ENCODE peak calls at places on chromosome 19, in four cellular contexts. U is GM12892; Y is stimulated activated CD4-positive, alpha-beta T cell treated with anti-CD3 and anti-CD28 coated beads, Interleukin-4, amount 100 ng/mL, for 1 hour; V is GM23248. A is an unnamed sample.

GRCh38 chr19:18650048-18650435 is 13.2 kb downstream of the KLHL26 start:
- DNase-seq in U (no peak), V (peak), Y (no peak), A (no peak)

GRCh38 chr19:43777163-43777700 is 3.5 kb downstream of the KCNN4 start:
- DNase-seq in U (no peak), V (peak), Y (no peak), A (no peak)

GRCh38 chr19:6868341-6868740 is 19.0 kb upstream of the ADGRE1 start:
- DNase-seq in Y (no peak), U (no peak), V (no peak), A (no peak)

GRCh38 chr19:17475541-17476115 is 5.3 kb downstream of the SLC27A1 start:
- DNase-seq in Y (no peak), U (no peak), V (peak), A (no peak)

GRCh38 chr19:54574051-54574450 is 461 bp downstream of the LILRA2 start:
- DNase-seq in V (no peak), Y (no peak), U (no peak), A (no peak)

GRCh38 chr19:33205110-33205509 is 11.0 kb downstream of the LRP3 start:
- DNase-seq in Y (no peak), V (no peak), U (no peak), A (no peak)

GRCh38 chr19:9848060-9848459 is 12.9 kb downstream of the PIN1 start:
- DNase-seq in V (no peak), Y (peak), U (no peak), A (no peak)

GRCh38 chr19:7870571-7871279 is 3.5 kb downstream of the PRR36 start:
- DNase-seq in Y (peak), V (peak), U (no peak), A (no peak)

GRCh38 chr19:35318679-35319448 is 10.1 kb upstream of the CD22 start:
- DNase-seq in V (peak), U (peak), Y (no peak), A (no peak)